ENCODE peak calls at places on chromosomes 5 and 9, in four cellular contexts. One of them, this sample, is unnamed.

GRCh38 chr5:42887094-42887493 is 75.4 kb upstream of the SELENOP start:
- DNase-seq in astrocyte of the hippocampus: no peak
- DNase-seq in HCT116: peak
- DNase-seq in HTR-8/SVneo: no peak
- DNase-seq in this sample: no peak

GRCh38 chr5:134552301-134552700 is 26.8 kb downstream of the JADE2 start:
- DNase-seq in HCT116: no peak
- DNase-seq in astrocyte of the hippocampus: peak
- DNase-seq in HTR-8/SVneo: no peak
- DNase-seq in this sample: peak

GRCh38 chr5:16437974-16438373 is 27.6 kb downstream of the ZNF622 start:
- DNase-seq in astrocyte of the hippocampus: no peak
- DNase-seq in HCT116: no peak
- DNase-seq in HTR-8/SVneo: peak
- DNase-seq in this sample: no peak

GRCh38 chr9:36976371-36977030 is 57.6 kb downstream of the PAX5 start:
- DNase-seq in HCT116: no peak
- DNase-seq in astrocyte of the hippocampus: peak
- DNase-seq in HTR-8/SVneo: peak
- DNase-seq in this sample: no peak

GRCh38 chr5:97534166-97534565 is 351.1 kb upstream of the RIOK2 start:
- DNase-seq in HTR-8/SVneo: peak
- DNase-seq in HCT116: peak
- DNase-seq in astrocyte of the hippocampus: peak
- DNase-seq in this sample: peak

GRCh38 chr5:143979044-143979690 is 167.2 kb downstream of the HMHB1 start:
- DNase-seq in HTR-8/SVneo: no peak
- DNase-seq in astrocyte of the hippocampus: no peak
- DNase-seq in HCT116: no peak
- DNase-seq in this sample: no peak

GRCh38 chr5:179220716-179221115 is 124.5 kb downstream of the ADAMTS2 start:
- DNase-seq in HTR-8/SVneo: no peak
- DNase-seq in astrocyte of the hippocampus: no peak
- DNase-seq in HCT116: no peak
- DNase-seq in this sample: no peak

GRCh38 chr5:103373576-103374472 is 115.3 kb downstream of the MACIR start:
- DNase-seq in astrocyte of the hippocampus: no peak
- DNase-seq in HTR-8/SVneo: no peak
- DNase-seq in HCT116: no peak
- DNase-seq in this sample: no peak

GRCh38 chr9:130193531-130194405 is 21.6 kb downstream of the NCS1 start:
- DNase-seq in HTR-8/SVneo: no peak
- DNase-seq in astrocyte of the hippocampus: no peak
- DNase-seq in HCT116: no peak
- DNase-seq in this sample: no peak

GRCh38 chr5:84642324-84642723 is 257.6 kb upstream of the EDIL3 start:
- DNase-seq in astrocyte of the hippocampus: no peak
- DNase-seq in HCT116: no peak
- DNase-seq in HTR-8/SVneo: no peak
- DNase-seq in this sample: no peak

GRCh38 chr5:36200513-36200912 is 41.2 kb downstream of the NADK2 start:
- DNase-seq in astrocyte of the hippocampus: peak
- DNase-seq in HCT116: no peak
- DNase-seq in HTR-8/SVneo: no peak
- DNase-seq in this sample: no peak

GRCh38 chr9:92746567-92747458 is 17.8 kb downstream of the BICD2 start:
- DNase-seq in astrocyte of the hippocampus: no peak
- DNase-seq in HTR-8/SVneo: no peak
- DNase-seq in HCT116: no peak
- DNase-seq in this sample: no peak

GRCh38 chr9:6931913-6932312 is 174.1 kb downstream of the KDM4C start:
- DNase-seq in HTR-8/SVneo: no peak
- DNase-seq in astrocyte of the hippocampus: peak
- DNase-seq in HCT116: peak
- DNase-seq in this sample: no peak

GRCh38 chr9:72315510-72316287 is 49.3 kb downstream of the ZFAND5 start:
- DNase-seq in astrocyte of the hippocampus: peak
- DNase-seq in HCT116: no peak
- DNase-seq in HTR-8/SVneo: no peak
- DNase-seq in this sample: peak

GRCh38 chr5:33736510-33736909 is 155.3 kb downstream of the ADAMTS12 start:
- DNase-seq in HCT116: no peak
- DNase-seq in astrocyte of the hippocampus: peak
- DNase-seq in HTR-8/SVneo: peak
- DNase-seq in this sample: no peak

GRCh38 chr5:93294184-93294583 is 286.8 kb downstream of the NR2F1-AS1 start:
- DNase-seq in astrocyte of the hippocampus: peak
- DNase-seq in HCT116: no peak
- DNase-seq in HTR-8/SVneo: peak
- DNase-seq in this sample: no peak

GRCh38 chr5:54807421-54807820 is 178.0 kb downstream of the ESM1 start:
- DNase-seq in HCT116: no peak
- DNase-seq in HTR-8/SVneo: peak
- DNase-seq in astrocyte of the hippocampus: peak
- DNase-seq in this sample: no peak

GRCh38 chr9:97373311-97373710 is 38.6 kb upstream of the TDRD7 start:
- DNase-seq in HTR-8/SVneo: no peak
- DNase-seq in astrocyte of the hippocampus: no peak
- DNase-seq in HCT116: no peak
- DNase-seq in this sample: no peak

GRCh38 chr5:170606939-170607338 is 103.1 kb downstream of the KCNIP1 start:
- DNase-seq in HTR-8/SVneo: no peak
- DNase-seq in HCT116: no peak
- DNase-seq in astrocyte of the hippocampus: no peak
- DNase-seq in this sample: no peak

GRCh38 chr9:118091676-118092490 is 387.7 kb downstream of the TLR4 start:
- DNase-seq in HTR-8/SVneo: no peak
- DNase-seq in astrocyte of the hippocampus: peak
- DNase-seq in HCT116: no peak
- DNase-seq in this sample: no peak

GRCh38 chr9:91864372-91864771 is 85.7 kb downstream of the ROR2 start:
- DNase-seq in HCT116: no peak
- DNase-seq in HTR-8/SVneo: no peak
- DNase-seq in astrocyte of the hippocampus: no peak
- DNase-seq in this sample: no peak

GRCh38 chr5:168976311-168976893 is 324.5 kb downstream of the SLIT3 start:
- DNase-seq in astrocyte of the hippocampus: peak
- DNase-seq in HTR-8/SVneo: no peak
- DNase-seq in HCT116: no peak
- DNase-seq in this sample: no peak

GRCh38 chr5:28542968-28543367 is 1504.6 kb upstream of the CDH9 start:
- DNase-seq in HCT116: no peak
- DNase-seq in HTR-8/SVneo: peak
- DNase-seq in astrocyte of the hippocampus: peak
- DNase-seq in this sample: no peak

GRCh38 chr5:16600397-16600796 is 16.4 kb downstream of the RETREG1 start:
- DNase-seq in HCT116: no peak
- DNase-seq in astrocyte of the hippocampus: peak
- DNase-seq in HTR-8/SVneo: peak
- DNase-seq in this sample: peak

GRCh38 chr5:40027395-40027794 is 602.6 kb upstream of the DAB2 start:
- DNase-seq in HTR-8/SVneo: no peak
- DNase-seq in astrocyte of the hippocampus: no peak
- DNase-seq in HCT116: no peak
- DNase-seq in this sample: no peak

GRCh38 chr5:54595724-54596123 is 78.2 kb downstream of the SNX18 start:
- DNase-seq in astrocyte of the hippocampus: peak
- DNase-seq in HTR-8/SVneo: no peak
- DNase-seq in HCT116: no peak
- DNase-seq in this sample: no peak

GRCh38 chr9:75471549-75472114 is 383.3 kb downstream of the OSTF1 start:
- DNase-seq in astrocyte of the hippocampus: no peak
- DNase-seq in HTR-8/SVneo: no peak
- DNase-seq in HCT116: no peak
- DNase-seq in this sample: no peak

GRCh38 chr9:105742088-105742487 is 47.7 kb downstream of the TMEM38B start:
- DNase-seq in HCT116: no peak
- DNase-seq in astrocyte of the hippocampus: no peak
- DNase-seq in HTR-8/SVneo: no peak
- DNase-seq in this sample: no peak

GRCh38 chr5:159133041-159133741 is 33.5 kb upstream of the EBF1 start:
- DNase-seq in astrocyte of the hippocampus: peak
- DNase-seq in HTR-8/SVneo: peak
- DNase-seq in HCT116: peak
- DNase-seq in this sample: peak

GRCh38 chr5:32092938-32093812 is 80.9 kb downstream of the GOLPH3 start:
- DNase-seq in astrocyte of the hippocampus: peak
- DNase-seq in HCT116: peak
- DNase-seq in HTR-8/SVneo: peak
- DNase-seq in this sample: peak

GRCh38 chr5:133142782-133143181 is 91.0 kb downstream of the HSPA4 start:
- DNase-seq in HCT116: no peak
- DNase-seq in HTR-8/SVneo: no peak
- DNase-seq in astrocyte of the hippocampus: no peak
- DNase-seq in this sample: no peak

This sample was measured in testis.